ENCODE peak calls at places on chromosomes 1 and 21, in four cellular contexts. One of them, this sample, is unnamed.

GRCh38 chr1:169884616-169885015 is 9.1 kb downstream of the SCYL3 start:
- DNase-seq in H1: no peak
- DNase-seq in K562: no peak
- DNase-seq in HCT116: no peak
- DNase-seq in this sample: no peak

GRCh38 chr1:88296227-88297010 is 387.7 kb upstream of the PKN2 start:
- DNase-seq in H1: no peak
- DNase-seq in HCT116: no peak
- DNase-seq in K562: no peak
- DNase-seq in this sample: no peak

GRCh38 chr1:154198756-154199562 is 7.1 kb upstream of the TPM3 start:
- DNase-seq in H1: peak
- DNase-seq in HCT116: no peak
- DNase-seq in K562: peak
- DNase-seq in this sample: no peak

GRCh38 chr1:109225248-109226077 is 11.7 kb downstream of the SARS1 start:
- DNase-seq in H1: no peak
- DNase-seq in HCT116: no peak
- DNase-seq in K562: no peak
- DNase-seq in this sample: no peak

GRCh38 chr1:21935393-21935804 is 1.7 kb downstream of the HSPG2 start:
- DNase-seq in K562: no peak
- DNase-seq in H1: no peak
- DNase-seq in HCT116: no peak
- DNase-seq in this sample: no peak

GRCh38 chr1:42747125-42747524 is 7.1 kb upstream of the CLDN19 start:
- DNase-seq in HCT116: no peak
- DNase-seq in K562: peak
- DNase-seq in H1: peak
- DNase-seq in this sample: no peak

GRCh38 chr1:47934243-47934805 is 62.9 kb downstream of the TRABD2B start:
- DNase-seq in K562: no peak
- DNase-seq in H1: no peak
- DNase-seq in HCT116: no peak
- DNase-seq in this sample: no peak

GRCh38 chr1:49052102-49052501 is 275.4 kb upstream of the BEND5 start:
- DNase-seq in H1: no peak
- DNase-seq in K562: no peak
- DNase-seq in HCT116: no peak
- DNase-seq in this sample: no peak

GRCh38 chr1:3923378-3924185 is 23.5 kb upstream of the C1orf174 start:
- DNase-seq in K562: no peak
- DNase-seq in HCT116: no peak
- DNase-seq in H1: no peak
- DNase-seq in this sample: no peak
- TF ChIP-seq ZNF274 in K562: no peak
- TF ChIP-seq ZNF274 in HCT116: no peak
- TF ChIP-seq ZNF274 in H1: no peak
- TF ChIP-seq ZNF274 in this sample: no peak

GRCh38 chr21:45445369-45445768 is 40.4 kb downstream of the COL18A1 start:
- DNase-seq in HCT116: no peak
- DNase-seq in K562: no peak
- DNase-seq in H1: no peak
- DNase-seq in this sample: no peak

GRCh38 chr21:45444385-45444784 is 39.4 kb downstream of the COL18A1 start:
- DNase-seq in K562: no peak
- DNase-seq in H1: no peak
- DNase-seq in HCT116: no peak
- DNase-seq in this sample: no peak

GRCh38 chr21:45442276-45442675 is 37.3 kb downstream of the COL18A1 start:
- DNase-seq in H1: no peak
- DNase-seq in HCT116: no peak
- DNase-seq in K562: no peak
- DNase-seq in this sample: no peak

GRCh38 chr21:45441431-45442255 is 36.7 kb downstream of the COL18A1 start:
- DNase-seq in H1: no peak
- DNase-seq in K562: no peak
- DNase-seq in HCT116: no peak
- DNase-seq in this sample: no peak

DNA sequence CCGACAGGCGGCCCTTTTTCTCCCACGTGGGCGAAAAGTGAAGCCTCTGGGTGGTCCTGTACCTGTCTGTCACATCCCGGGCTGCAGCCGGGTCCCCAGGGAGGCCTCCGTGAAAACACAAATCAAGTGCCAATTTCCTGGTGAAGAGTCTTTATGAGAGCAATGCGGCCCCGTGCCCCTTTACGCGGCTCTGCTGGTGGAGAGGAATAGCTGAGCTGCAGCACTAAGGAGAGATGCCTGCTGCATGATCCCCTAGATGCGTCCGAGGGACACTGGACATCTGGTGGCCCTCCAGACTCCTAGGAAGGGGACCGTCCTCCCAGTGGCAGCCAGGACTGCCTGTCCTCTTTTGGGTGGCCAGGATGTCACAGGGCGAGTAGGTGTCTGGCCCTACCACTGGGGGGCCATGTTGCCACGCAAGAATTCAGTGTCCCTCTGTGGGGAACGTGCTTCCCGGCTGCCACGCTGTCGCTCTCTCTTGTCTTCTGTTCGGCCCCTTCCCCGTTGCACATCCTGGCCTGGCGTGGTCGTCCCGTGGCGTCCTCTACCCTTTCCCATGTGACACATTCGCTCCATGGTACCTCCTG is 38.7 kb downstream of the COL18A1 start:
- DNase-seq in K562: no peak
- DNase-seq in H1: no peak
- DNase-seq in HCT116: no peak
- DNase-seq in this sample: no peak
- TF ChIP-seq EGR1 in K562: no peak
- TF ChIP-seq EGR1 in H1: peak
- TF ChIP-seq EGR1 in HCT116: no peak
- TF ChIP-seq EGR1 in this sample: no peak

GRCh38 chr1:222247081-222247480 is 300.8 kb downstream of the HHIPL2 start:
- DNase-seq in H1: no peak
- DNase-seq in K562: no peak
- DNase-seq in HCT116: no peak
- DNase-seq in this sample: no peak

GRCh38 chr1:222251813-222252212 is 296.1 kb downstream of the HHIPL2 start:
- DNase-seq in K562: no peak
- DNase-seq in HCT116: no peak
- DNase-seq in H1: no peak
- DNase-seq in this sample: no peak

GRCh38 chr1:222249261-222249660 is 298.6 kb downstream of the HHIPL2 start:
- DNase-seq in HCT116: no peak
- DNase-seq in H1: no peak
- DNase-seq in K562: no peak
- DNase-seq in this sample: no peak

GRCh38 chr1:222250376-222250775 is 297.5 kb downstream of the HHIPL2 start:
- DNase-seq in H1: no peak
- DNase-seq in HCT116: no peak
- DNase-seq in K562: no peak
- DNase-seq in this sample: no peak

DNA sequence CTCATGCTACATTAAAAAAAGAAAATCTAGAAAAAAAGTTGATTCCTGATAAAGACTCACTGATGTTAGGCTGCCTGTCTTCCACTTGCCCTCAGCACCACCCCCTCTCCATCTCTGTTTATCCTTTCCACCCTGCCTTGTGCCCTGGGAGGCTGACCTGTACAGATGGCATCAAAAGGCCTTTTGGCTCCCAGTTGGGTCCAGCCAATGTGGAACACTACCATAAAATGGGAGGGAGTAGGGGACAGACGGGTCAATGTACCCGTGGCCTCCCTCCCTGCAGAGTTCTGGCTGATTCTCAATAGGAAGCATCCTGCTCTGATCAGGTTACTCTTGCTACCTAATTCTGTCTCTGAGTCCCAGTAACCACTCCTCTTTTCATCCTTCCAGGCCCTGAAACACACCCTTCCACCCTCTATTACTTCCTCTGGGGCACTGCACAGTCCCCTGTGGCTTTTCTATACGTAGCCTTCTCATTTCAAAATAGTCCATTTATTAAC is 300.0 kb downstream of the HHIPL2 start:
- DNase-seq in H1: no peak
- DNase-seq in HCT116: no peak
- DNase-seq in K562: no peak
- DNase-seq in this sample: no peak
- TF ChIP-seq ZNF274 in H1: no peak
- TF ChIP-seq ZNF274 in HCT116: no peak
- TF ChIP-seq ZNF274 in K562: no peak
- TF ChIP-seq ZNF274 in this sample: no peak

DNA sequence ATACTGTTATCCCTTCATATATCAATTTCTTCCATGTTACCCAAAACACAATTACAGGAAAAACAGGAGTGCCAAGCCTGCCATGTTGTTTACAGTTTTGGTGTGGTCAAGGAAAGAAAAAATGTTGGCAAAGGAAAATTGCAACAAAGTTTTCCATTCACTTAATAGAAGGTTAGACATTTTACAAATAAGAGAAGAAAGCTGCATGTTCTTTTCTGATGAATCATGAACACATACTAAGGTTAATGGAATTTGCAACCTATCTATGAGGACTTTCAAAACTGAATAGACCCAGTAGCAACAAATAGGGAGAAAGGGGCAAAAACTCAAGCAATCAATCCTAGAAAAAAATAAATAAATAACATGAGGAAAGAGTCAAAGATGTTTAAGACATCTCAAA is 556.7 kb downstream of the DPYD start:
- DNase-seq in H1: no peak
- DNase-seq in HCT116: no peak
- DNase-seq in K562: no peak
- DNase-seq in this sample: no peak
- TF ChIP-seq EGR1 in H1: no peak
- TF ChIP-seq EGR1 in HCT116: no peak
- TF ChIP-seq EGR1 in K562: no peak
- TF ChIP-seq EGR1 in this sample: no peak

GRCh38 chr1:211415700-211416099 is 76.3 kb downstream of the RD3 start:
- DNase-seq in HCT116: no peak
- DNase-seq in K562: no peak
- DNase-seq in H1: no peak
- DNase-seq in this sample: no peak

GRCh38 chr1:211424018-211424417 is 67.9 kb downstream of the RD3 start:
- DNase-seq in H1: no peak
- DNase-seq in HCT116: no peak
- DNase-seq in K562: no peak
- DNase-seq in this sample: no peak

GRCh38 chr1:211420389-211420788 is 71.6 kb downstream of the RD3 start:
- DNase-seq in K562: no peak
- DNase-seq in H1: no peak
- DNase-seq in HCT116: no peak
- DNase-seq in this sample: no peak

GRCh38 chr1:211420845-211421454 is 71.0 kb downstream of the RD3 start:
- DNase-seq in H1: no peak
- DNase-seq in K562: no peak
- DNase-seq in HCT116: no peak
- DNase-seq in this sample: no peak
- TF ChIP-seq ZNF274 in H1: no peak
- TF ChIP-seq ZNF274 in K562: no peak
- TF ChIP-seq ZNF274 in HCT116: no peak
- TF ChIP-seq ZNF274 in this sample: no peak

DNA sequence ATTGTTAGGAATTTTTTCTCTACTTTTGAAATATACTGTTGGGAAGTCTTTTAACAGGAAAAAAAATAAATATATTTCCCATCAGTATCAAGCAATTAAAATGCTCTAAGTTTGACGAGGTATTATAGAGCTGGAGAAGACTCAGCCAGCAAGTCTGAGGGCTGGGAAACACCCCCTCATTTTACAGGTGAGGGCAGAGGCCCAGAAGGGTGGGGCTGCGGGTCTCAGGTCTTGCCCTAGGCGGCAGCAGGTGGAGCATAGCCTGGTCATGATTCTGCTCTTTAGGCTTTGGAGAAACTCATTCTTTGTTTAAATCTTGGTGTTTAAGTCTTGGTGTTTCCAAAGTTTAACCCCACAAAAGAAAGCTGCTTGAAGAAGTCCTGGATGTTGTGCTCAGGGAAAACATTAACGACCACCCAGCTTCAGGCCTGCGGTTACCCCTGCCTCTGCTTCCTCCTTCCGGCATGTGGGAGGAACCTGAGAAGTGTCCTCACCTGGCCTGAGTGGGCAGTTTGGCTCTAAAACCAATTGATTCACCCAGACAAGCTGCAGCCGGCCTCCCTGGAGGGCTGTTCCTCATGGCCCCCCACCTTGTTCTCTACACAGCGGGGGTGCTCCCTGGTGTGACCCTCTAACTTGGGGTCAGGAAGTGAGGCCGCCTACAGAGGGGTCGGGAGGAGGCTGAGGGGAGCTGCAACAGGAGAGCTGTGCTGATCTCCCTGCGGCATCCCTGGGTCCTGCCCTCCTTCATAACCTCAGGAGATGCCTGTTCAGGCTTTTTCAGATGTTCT is 41.7 kb downstream of the OLFML2B start:
- DNase-seq in HCT116: no peak
- DNase-seq in K562: no peak
- DNase-seq in H1: no peak
- DNase-seq in this sample: no peak
- TF ChIP-seq EGR1 in HCT116: no peak
- TF ChIP-seq EGR1 in K562: no peak
- TF ChIP-seq EGR1 in H1: no peak
- TF ChIP-seq EGR1 in this sample: no peak

GRCh38 chr1:67708606-67709005 is 23.6 kb downstream of the GADD45A start:
- DNase-seq in K562: no peak
- DNase-seq in HCT116: no peak
- DNase-seq in H1: no peak
- DNase-seq in this sample: no peak

GRCh38 chr1:67710417-67710816 is 25.4 kb downstream of the GADD45A start:
- DNase-seq in HCT116: no peak
- DNase-seq in H1: no peak
- DNase-seq in K562: no peak
- DNase-seq in this sample: no peak

GRCh38 chr1:67711150-67711849 is 26.3 kb downstream of the GADD45A start:
- DNase-seq in H1: no peak
- DNase-seq in HCT116: no peak
- DNase-seq in K562: peak
- DNase-seq in this sample: no peak

GRCh38 chr1:67713071-67713806 is 28.2 kb downstream of the GADD45A start:
- DNase-seq in HCT116: peak
- DNase-seq in H1: no peak
- DNase-seq in K562: peak
- DNase-seq in this sample: no peak

GRCh38 chr1:67711850-67712202 is 26.8 kb downstream of the GADD45A start:
- DNase-seq in K562: peak
- DNase-seq in HCT116: no peak
- DNase-seq in H1: no peak
- DNase-seq in this sample: no peak
- TF ChIP-seq ZNF274 in K562: no peak
- TF ChIP-seq ZNF274 in HCT116: no peak
- TF ChIP-seq ZNF274 in H1: no peak
- TF ChIP-seq ZNF274 in this sample: no peak

GRCh38 chr1:157277281-157277680 is 139.1 kb upstream of the ETV3 start:
- DNase-seq in K562: no peak
- DNase-seq in HCT116: no peak
- DNase-seq in H1: no peak
- DNase-seq in this sample: no peak

GRCh38 chr1:157272899-157273774 is 134.9 kb upstream of the ETV3 start:
- DNase-seq in K562: peak
- DNase-seq in HCT116: no peak
- DNase-seq in H1: peak
- DNase-seq in this sample: no peak

GRCh38 chr1:157272264-157272663 is 134.1 kb upstream of the ETV3 start:
- DNase-seq in HCT116: no peak
- DNase-seq in H1: no peak
- DNase-seq in K562: no peak
- DNase-seq in this sample: no peak

GRCh38 chr1:157278383-157279156 is 140.4 kb upstream of the ETV3 start:
- DNase-seq in HCT116: no peak
- DNase-seq in H1: no peak
- DNase-seq in K562: peak
- DNase-seq in this sample: no peak

GRCh38 chr1:157274698-157275534 is 136.7 kb upstream of the ETV3 start:
- DNase-seq in K562: peak
- DNase-seq in H1: no peak
- DNase-seq in HCT116: no peak
- DNase-seq in this sample: no peak
- TF ChIP-seq EGR1 in K562: peak
- TF ChIP-seq EGR1 in H1: no peak
- TF ChIP-seq EGR1 in HCT116: no peak
- TF ChIP-seq EGR1 in this sample: no peak